ENCODE peak calls at places on chromosomes 12 and 14, in seven cellular contexts. One of them, this sample, is unnamed.

GRCh38 chr12:131457028-131457310 is 253.9 kb upstream of the SFSWAP start:
- DNase-seq in stomach: peak
- DNase-seq in WERI-Rb-1: no peak
- DNase-seq in esophagus squamous epithelium: no peak
- DNase-seq in GM23338: no peak
- DNase-seq in cardiac muscle cell: no peak
- DNase-seq in mucosa of descending colon: no peak
- DNase-seq in this sample: peak

GRCh38 chr12:93879476-93880376 is 202.6 kb downstream of the CRADD start:
- DNase-seq in cardiac muscle cell: no peak
- DNase-seq in esophagus squamous epithelium: no peak
- DNase-seq in WERI-Rb-1: no peak
- DNase-seq in stomach: no peak
- DNase-seq in GM23338: no peak
- DNase-seq in mucosa of descending colon: no peak
- DNase-seq in this sample: no peak

GRCh38 chr14:100622708-100623485 is 35.7 kb upstream of the BEGAIN start:
- DNase-seq in esophagus squamous epithelium: no peak
- DNase-seq in GM23338: no peak
- DNase-seq in cardiac muscle cell: no peak
- DNase-seq in mucosa of descending colon: no peak
- DNase-seq in stomach: no peak
- DNase-seq in WERI-Rb-1: no peak
- DNase-seq in this sample: peak

GRCh38 chr12:75986001-75986739 is 45.4 kb downstream of the PHLDA1 start:
- DNase-seq in GM23338: no peak
- DNase-seq in mucosa of descending colon: no peak
- DNase-seq in stomach: no peak
- DNase-seq in esophagus squamous epithelium: no peak
- DNase-seq in WERI-Rb-1: no peak
- DNase-seq in cardiac muscle cell: no peak
- DNase-seq in this sample: no peak

GRCh38 chr12:116116650-116117424 is 160.7 kb downstream of the MED13L start:
- DNase-seq in cardiac muscle cell: no peak
- DNase-seq in WERI-Rb-1: no peak
- DNase-seq in GM23338: no peak
- DNase-seq in mucosa of descending colon: no peak
- DNase-seq in stomach: no peak
- DNase-seq in esophagus squamous epithelium: no peak
- DNase-seq in this sample: no peak

GRCh38 chr14:97976861-97977260 is 1179.7 kb downstream of the VRK1 start:
- DNase-seq in WERI-Rb-1: no peak
- DNase-seq in esophagus squamous epithelium: no peak
- DNase-seq in stomach: no peak
- DNase-seq in mucosa of descending colon: peak
- DNase-seq in cardiac muscle cell: no peak
- DNase-seq in GM23338: no peak
- DNase-seq in this sample: no peak

GRCh38 chr14:25607095-25607657 is 557.2 kb upstream of the STXBP6 start:
- DNase-seq in WERI-Rb-1: no peak
- DNase-seq in GM23338: peak
- DNase-seq in stomach: no peak
- DNase-seq in mucosa of descending colon: no peak
- DNase-seq in cardiac muscle cell: no peak
- DNase-seq in esophagus squamous epithelium: no peak
- DNase-seq in this sample: peak

GRCh38 chr14:32197919-32198318 is 3.9 kb upstream of the RNU6-7 start:
- DNase-seq in GM23338: no peak
- DNase-seq in stomach: no peak
- DNase-seq in cardiac muscle cell: no peak
- DNase-seq in WERI-Rb-1: no peak
- DNase-seq in mucosa of descending colon: no peak
- DNase-seq in esophagus squamous epithelium: no peak
- DNase-seq in this sample: no peak

GRCh38 chr12:27969901-27970390 is 2.6 kb downstream of the PTHLH start:
- DNase-seq in WERI-Rb-1: peak
- DNase-seq in esophagus squamous epithelium: no peak
- DNase-seq in stomach: peak
- DNase-seq in cardiac muscle cell: peak
- DNase-seq in mucosa of descending colon: peak
- DNase-seq in GM23338: peak
- DNase-seq in this sample: no peak

GRCh38 chr12:132954471-132955048 is 1.5 kb downstream of the ZNF605 start:
- DNase-seq in mucosa of descending colon: no peak
- DNase-seq in stomach: no peak
- DNase-seq in esophagus squamous epithelium: no peak
- DNase-seq in WERI-Rb-1: no peak
- DNase-seq in cardiac muscle cell: no peak
- DNase-seq in GM23338: no peak
- DNase-seq in this sample: no peak

GRCh38 chr12:14482361-14482760 is 85.3 kb downstream of the PLBD1 start:
- DNase-seq in GM23338: no peak
- DNase-seq in mucosa of descending colon: no peak
- DNase-seq in stomach: no peak
- DNase-seq in esophagus squamous epithelium: no peak
- DNase-seq in WERI-Rb-1: no peak
- DNase-seq in cardiac muscle cell: no peak
- DNase-seq in this sample: no peak

GRCh38 chr14:99393059-99393655 is 87.5 kb downstream of the SETD3 start:
- DNase-seq in stomach: peak
- DNase-seq in cardiac muscle cell: peak
- DNase-seq in mucosa of descending colon: peak
- DNase-seq in GM23338: peak
- DNase-seq in WERI-Rb-1: peak
- DNase-seq in esophagus squamous epithelium: no peak
- DNase-seq in this sample: peak

GRCh38 chr12:10363922-10364838 is 25.7 kb downstream of the KLRK1 start:
- DNase-seq in GM23338: no peak
- DNase-seq in mucosa of descending colon: peak
- DNase-seq in esophagus squamous epithelium: no peak
- DNase-seq in WERI-Rb-1: no peak
- DNase-seq in stomach: peak
- DNase-seq in cardiac muscle cell: peak
- DNase-seq in this sample: no peak

GRCh38 chr12:124939428-124940142 is 25.1 kb upstream of the UBC start:
- DNase-seq in cardiac muscle cell: peak
- DNase-seq in esophagus squamous epithelium: no peak
- DNase-seq in GM23338: peak
- DNase-seq in stomach: peak
- DNase-seq in mucosa of descending colon: peak
- DNase-seq in WERI-Rb-1: peak
- DNase-seq in this sample: peak

GRCh38 chr14:91252901-91253794 is 8.6 kb upstream of the GPR68 start:
- DNase-seq in mucosa of descending colon: peak
- DNase-seq in WERI-Rb-1: peak
- DNase-seq in cardiac muscle cell: no peak
- DNase-seq in esophagus squamous epithelium: no peak
- DNase-seq in stomach: peak
- DNase-seq in GM23338: peak
- DNase-seq in this sample: peak

GRCh38 chr12:12716151-12716844 is 870 bp upstream of the CDKN1B start:
- DNase-seq in WERI-Rb-1: no peak
- DNase-seq in esophagus squamous epithelium: no peak
- DNase-seq in GM23338: peak
- DNase-seq in stomach: no peak
- DNase-seq in mucosa of descending colon: peak
- DNase-seq in cardiac muscle cell: peak
- DNase-seq in this sample: peak

GRCh38 chr12:23611320-23611719 is 338.1 kb downstream of the SOX5 start:
- DNase-seq in stomach: no peak
- DNase-seq in mucosa of descending colon: no peak
- DNase-seq in WERI-Rb-1: no peak
- DNase-seq in GM23338: no peak
- DNase-seq in esophagus squamous epithelium: no peak
- DNase-seq in cardiac muscle cell: peak
- DNase-seq in this sample: no peak

GRCh38 chr14:68922201-68922613 is 56.9 kb downstream of the ACTN1 start:
- DNase-seq in cardiac muscle cell: no peak
- DNase-seq in GM23338: no peak
- DNase-seq in esophagus squamous epithelium: no peak
- DNase-seq in mucosa of descending colon: no peak
- DNase-seq in stomach: no peak
- DNase-seq in WERI-Rb-1: no peak
- DNase-seq in this sample: no peak
- H3K4me3 ChIP-seq in cardiac muscle cell: no peak
- H3K4me3 ChIP-seq in GM23338: no peak
- H3K4me3 ChIP-seq in esophagus squamous epithelium: no peak
- H3K4me3 ChIP-seq in mucosa of descending colon: no peak
- H3K4me3 ChIP-seq in stomach: no peak
- H3K4me3 ChIP-seq in WERI-Rb-1: no peak
- H3K4me3 ChIP-seq in this sample: no peak

GRCh38 chr14:89139404-89140247 is 277.4 kb downstream of the FOXN3 start:
- DNase-seq in GM23338: peak
- DNase-seq in mucosa of descending colon: no peak
- DNase-seq in WERI-Rb-1: no peak
- DNase-seq in esophagus squamous epithelium: no peak
- DNase-seq in cardiac muscle cell: no peak
- DNase-seq in stomach: no peak
- DNase-seq in this sample: peak
- H3K4me3 ChIP-seq in GM23338: peak
- H3K4me3 ChIP-seq in mucosa of descending colon: no peak
- H3K4me3 ChIP-seq in WERI-Rb-1: no peak
- H3K4me3 ChIP-seq in esophagus squamous epithelium: no peak
- H3K4me3 ChIP-seq in cardiac muscle cell: no peak
- H3K4me3 ChIP-seq in stomach: no peak
- H3K4me3 ChIP-seq in this sample: no peak

GRCh38 chr14:65686761-65687160 is 274.2 kb downstream of the FUT8 start:
- DNase-seq in esophagus squamous epithelium: no peak
- DNase-seq in mucosa of descending colon: no peak
- DNase-seq in WERI-Rb-1: no peak
- DNase-seq in GM23338: peak
- DNase-seq in stomach: no peak
- DNase-seq in cardiac muscle cell: peak
- DNase-seq in this sample: peak
- H3K4me3 ChIP-seq in esophagus squamous epithelium: no peak
- H3K4me3 ChIP-seq in mucosa of descending colon: no peak
- H3K4me3 ChIP-seq in WERI-Rb-1: no peak
- H3K4me3 ChIP-seq in GM23338: no peak
- H3K4me3 ChIP-seq in stomach: no peak
- H3K4me3 ChIP-seq in cardiac muscle cell: no peak
- H3K4me3 ChIP-seq in this sample: no peak

GRCh38 chr14:59460378-59460777 is 4.8 kb downstream of the GPR135 start:
- DNase-seq in cardiac muscle cell: no peak
- DNase-seq in esophagus squamous epithelium: no peak
- DNase-seq in GM23338: no peak
- DNase-seq in mucosa of descending colon: no peak
- DNase-seq in WERI-Rb-1: no peak
- DNase-seq in stomach: no peak
- DNase-seq in this sample: no peak

GRCh38 chr14:59461891-59462290 is 3.3 kb downstream of the GPR135 start:
- DNase-seq in stomach: no peak
- DNase-seq in cardiac muscle cell: no peak
- DNase-seq in mucosa of descending colon: no peak
- DNase-seq in esophagus squamous epithelium: no peak
- DNase-seq in WERI-Rb-1: no peak
- DNase-seq in GM23338: no peak
- DNase-seq in this sample: no peak

GRCh38 chr14:59463773-59464650 is 1.2 kb downstream of the GPR135 start:
- DNase-seq in esophagus squamous epithelium: no peak
- DNase-seq in mucosa of descending colon: peak
- DNase-seq in stomach: no peak
- DNase-seq in WERI-Rb-1: no peak
- DNase-seq in GM23338: peak
- DNase-seq in cardiac muscle cell: peak
- DNase-seq in this sample: peak

GRCh38 chr14:59464651-59465569 is at the start of gene GPR135:
- DNase-seq in esophagus squamous epithelium: no peak
- DNase-seq in GM23338: peak
- DNase-seq in stomach: peak
- DNase-seq in WERI-Rb-1: peak
- DNase-seq in mucosa of descending colon: peak
- DNase-seq in cardiac muscle cell: peak
- DNase-seq in this sample: peak

DNA sequence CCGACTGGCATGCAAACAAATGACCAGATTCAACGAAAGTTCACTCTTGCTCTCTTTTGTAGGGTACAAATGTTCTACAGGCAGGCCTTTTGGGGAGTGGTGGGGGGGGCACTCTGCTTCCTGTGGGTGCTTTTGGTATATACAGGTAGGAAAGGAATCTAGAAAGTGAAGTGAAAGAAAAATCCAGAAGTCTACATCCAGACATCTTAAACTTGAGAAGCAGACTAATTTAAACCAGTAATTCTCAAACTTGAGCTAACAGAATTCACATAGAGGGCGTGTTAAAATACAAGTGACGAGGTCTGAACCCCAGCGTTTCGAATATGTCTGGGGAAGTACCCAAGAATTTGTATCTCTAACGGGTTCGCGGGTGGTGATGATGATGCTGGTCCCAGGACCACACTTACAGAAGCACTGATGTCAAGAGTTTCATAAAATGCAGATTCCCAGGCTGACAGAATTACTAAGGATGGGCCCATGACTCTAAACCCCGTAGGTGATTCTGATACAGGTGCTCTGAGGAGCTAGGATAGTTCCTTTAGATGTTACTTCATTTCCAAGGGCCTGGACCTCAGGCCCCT is 480 bp upstream of the GPR135 start:
- DNase-seq in WERI-Rb-1: no peak
- DNase-seq in cardiac muscle cell: no peak
- DNase-seq in GM23338: no peak
- DNase-seq in mucosa of descending colon: no peak
- DNase-seq in esophagus squamous epithelium: no peak
- DNase-seq in stomach: no peak
- DNase-seq in this sample: no peak
- H3K4me3 ChIP-seq in WERI-Rb-1: peak
- H3K4me3 ChIP-seq in cardiac muscle cell: peak
- H3K4me3 ChIP-seq in GM23338: peak
- H3K4me3 ChIP-seq in mucosa of descending colon: no peak
- H3K4me3 ChIP-seq in esophagus squamous epithelium: peak
- H3K4me3 ChIP-seq in stomach: peak
- H3K4me3 ChIP-seq in this sample: peak

DNA sequence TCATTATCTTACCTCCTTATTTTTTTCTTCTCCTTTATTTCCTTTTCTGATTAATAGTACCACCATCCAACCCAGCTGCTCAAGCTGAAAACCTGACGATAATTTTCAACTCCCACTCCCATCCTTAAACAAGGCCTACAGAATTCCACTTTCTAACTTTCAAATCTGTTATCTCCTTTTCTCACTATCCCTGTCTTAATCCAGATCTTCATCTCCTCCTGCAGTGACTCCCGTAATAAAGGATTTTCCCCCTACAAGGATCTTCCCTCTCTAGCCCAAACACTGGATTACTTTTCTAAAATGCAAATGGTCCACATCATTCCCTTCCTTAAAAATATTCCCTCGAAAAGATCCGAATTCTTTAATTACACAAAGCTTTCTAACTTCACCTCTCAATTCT is 1.5 kb downstream of the TRAPPC6B start:
- DNase-seq in mucosa of descending colon: no peak
- DNase-seq in stomach: no peak
- DNase-seq in GM23338: no peak
- DNase-seq in WERI-Rb-1: no peak
- DNase-seq in esophagus squamous epithelium: no peak
- DNase-seq in cardiac muscle cell: no peak
- DNase-seq in this sample: no peak
- H3K4me3 ChIP-seq in mucosa of descending colon: no peak
- H3K4me3 ChIP-seq in stomach: peak
- H3K4me3 ChIP-seq in GM23338: peak
- H3K4me3 ChIP-seq in WERI-Rb-1: no peak
- H3K4me3 ChIP-seq in esophagus squamous epithelium: peak
- H3K4me3 ChIP-seq in cardiac muscle cell: peak
- H3K4me3 ChIP-seq in this sample: no peak